ENCODE peak calls at places on chromosome 18, in four cellular contexts. S, Q, N and O are unnamed samples.

GRCh38 chr18:26547302-26548143 is 830 bp downstream of the KCTD1 start:
- DNase-seq in S (peak), Q (peak), N (peak), O (peak)

GRCh38 chr18:45518770-45519169 is 96.5 kb upstream of the SLC14A2 start:
- DNase-seq in S (no peak), Q (no peak), N (no peak), O (no peak)

GRCh38 chr18:77967071-77967470 is 717.4 kb downstream of the GALR1 start:
- DNase-seq in S (no peak), Q (no peak), N (no peak), O (no peak)

GRCh38 chr18:58117685-58118403 is 73.8 kb downstream of the NEDD4L start:
- DNase-seq in S (no peak), Q (peak), N (peak), O (peak)

GRCh38 chr18:58856881-58857280 is 7.8 kb upstream of the ZNF532 start:
- DNase-seq in S (no peak), Q (peak), N (peak), O (peak)

GRCh38 chr18:730692-731091 is 18.3 kb upstream of the ENOSF1 start:
- DNase-seq in S (no peak), Q (no peak), N (no peak), O (peak)

GRCh38 chr18:59900222-59901128 is 679 bp downstream of the PMAIP1 start:
- DNase-seq in S (peak), Q (no peak), N (peak), O (peak)

GRCh38 chr18:8386981-8387380 is 222.3 kb upstream of the RAB12 start:
- DNase-seq in S (no peak), Q (no peak), N (no peak), O (no peak)

GRCh38 chr18:76874643-76875389 is 52.5 kb downstream of the ZNF236 start:
- DNase-seq in S (no peak), Q (no peak), N (no peak), O (no peak)

GRCh38 chr18:31490387-31490786 is 7.6 kb upstream of the DSG2 start:
- DNase-seq in S (no peak), Q (peak), N (no peak), O (no peak)

GRCh38 chr18:34120294-34120693 is 104.4 kb downstream of the NOL4 start:
- DNase-seq in S (no peak), Q (no peak), N (no peak), O (no peak)

GRCh38 chr18:50044402-50044801 is 150.5 kb downstream of the MYO5B start:
- DNase-seq in S (no peak), Q (no peak), N (no peak), O (no peak)

GRCh38 chr18:267380-267687 is 513 bp downstream of the THOC1 start:
- DNase-seq in S (no peak), Q (no peak), N (no peak), O (no peak)

GRCh38 chr18:77374106-77374505 is 124.5 kb downstream of the GALR1 start:
- DNase-seq in S (no peak), Q (no peak), N (no peak), O (no peak)

GRCh38 chr18:78935406-78935805 is 44.2 kb upstream of the SALL3 start:
- DNase-seq in S (no peak), Q (no peak), N (no peak), O (no peak)

GRCh38 chr18:58143391-58143790 is 99.4 kb downstream of the NEDD4L start:
- DNase-seq in S (no peak), Q (no peak), N (no peak), O (peak)

GRCh38 chr18:22171839-22172582 is 2.6 kb downstream of the GATA6 start:
- DNase-seq in S (no peak), Q (no peak), N (no peak), O (no peak)

GRCh38 chr18:68262697-68263293 is 452.1 kb downstream of the TMX3 start:
- DNase-seq in S (no peak), Q (peak), N (peak), O (peak)

GRCh38 chr18:58052960-58053359 is 8.9 kb downstream of the NEDD4L start:
- DNase-seq in S (no peak), Q (no peak), N (no peak), O (no peak)